ENCODE peak calls at places on chromosomes 6 and 20, in four cellular contexts. One of them, this sample, is unnamed.

GRCh38 chr6:139597781-139598368 is 223.4 kb upstream of the CITED2 start:
- DNase-seq in activated B cell treated with CpG ODN at 0.5 μM for 24 hours: no peak
- DNase-seq in COR-L47: no peak
- DNase-seq in body of pancreas: peak
- DNase-seq in this sample: no peak

GRCh38 chr6:3311798-3312197 is 53.1 kb downstream of the PSMG4 start:
- DNase-seq in activated B cell treated with CpG ODN at 0.5 μM for 24 hours: no peak
- DNase-seq in COR-L47: no peak
- DNase-seq in body of pancreas: no peak
- DNase-seq in this sample: no peak

GRCh38 chr20:36604952-36605308 is 649 bp upstream of the RAB5IF start:
- DNase-seq in activated B cell treated with CpG ODN at 0.5 μM for 24 hours: peak
- DNase-seq in COR-L47: no peak
- DNase-seq in body of pancreas: peak
- DNase-seq in this sample: no peak

GRCh38 chr6:112701201-112701600 is 354.1 kb downstream of the RFPL4B start:
- DNase-seq in activated B cell treated with CpG ODN at 0.5 μM for 24 hours: no peak
- DNase-seq in COR-L47: no peak
- DNase-seq in body of pancreas: peak
- DNase-seq in this sample: no peak

GRCh38 chr20:49712918-49713778 is 530 bp downstream of the B4GALT5 start:
- DNase-seq in activated B cell treated with CpG ODN at 0.5 μM for 24 hours: no peak
- DNase-seq in COR-L47: peak
- DNase-seq in body of pancreas: peak
- DNase-seq in this sample: peak

GRCh38 chr6:16947461-16948159 is 154.2 kb upstream of the STMND1 start:
- DNase-seq in activated B cell treated with CpG ODN at 0.5 μM for 24 hours: no peak
- DNase-seq in COR-L47: no peak
- DNase-seq in body of pancreas: peak
- DNase-seq in this sample: peak

GRCh38 chr20:17653835-17654648 is 28.0 kb downstream of the RRBP1 start:
- DNase-seq in activated B cell treated with CpG ODN at 0.5 μM for 24 hours: no peak
- DNase-seq in COR-L47: no peak
- DNase-seq in body of pancreas: peak
- DNase-seq in this sample: no peak

GRCh38 chr6:91497770-91498169 is 910.9 kb upstream of the MAP3K7 start:
- DNase-seq in activated B cell treated with CpG ODN at 0.5 μM for 24 hours: no peak
- DNase-seq in COR-L47: no peak
- DNase-seq in body of pancreas: no peak
- DNase-seq in this sample: no peak

GRCh38 chr6:39188577-39188976 is 40.7 kb downstream of the KCNK5 start:
- DNase-seq in activated B cell treated with CpG ODN at 0.5 μM for 24 hours: no peak
- DNase-seq in COR-L47: no peak
- DNase-seq in body of pancreas: no peak
- DNase-seq in this sample: no peak